ENCODE peak calls at places on chromosomes 16 and 17, in ten cellular contexts. G is M059J; A is activated CD4-positive, alpha-beta T cell treated with anti-CD3 and anti-CD28 coated beads, Interleukin-2, amount 50 U/mL, for 1 hour; R is cardiac fibroblast; Z is NCI-H774; U is AML-193; B is pulmonary artery endothelial cell; C is stimulated activated CD8-positive, alpha-beta memory T cell treated with anti-CD3 and anti-CD28 coated beads, Interleukin-2, amount 100 ng/mL, for 48 hours; N is HT1080; M is NCI-H1417. J is an unnamed sample.

GRCh38 chr16:25051446-25052160 is 36.4 kb upstream of the ARHGAP17 start:
- DNase-seq in G (peak), A (no peak), R (peak), Z (no peak), U (no peak), B (no peak), C (no peak), N (peak), M (no peak), J (peak)

GRCh38 chr16:8848231-8848938 is 20.4 kb downstream of the CARHSP1 start:
- DNase-seq in G (no peak), A (no peak), R (no peak), Z (no peak), U (no peak), B (no peak), C (no peak), N (no peak), M (no peak), J (no peak)

GRCh38 chr17:75970011-75970523 is 8.9 kb downstream of the ACOX1 start:
- DNase-seq in G (no peak), A (no peak), R (peak), Z (no peak), U (peak), B (peak), C (no peak), N (peak), M (no peak), J (no peak)

GRCh38 chr16:56807011-56807675 is 57.9 kb upstream of the SLC12A3 start:
- DNase-seq in G (peak), A (no peak), R (peak), Z (no peak), U (no peak), B (peak), C (no peak), N (peak), M (no peak), J (peak)

GRCh38 chr17:53316073-53316472 is 506.7 kb upstream of the KIF2B start:
- DNase-seq in G (no peak), A (no peak), R (no peak), Z (no peak), U (no peak), B (no peak), C (no peak), N (no peak), M (no peak), J (no peak)

GRCh38 chr16:80317132-80318098 is 223.4 kb upstream of the DYNLRB2 start:
- DNase-seq in G (peak), A (no peak), R (no peak), Z (no peak), U (no peak), B (no peak), C (no peak), N (peak), M (no peak), J (no peak)

GRCh38 chr16:81586421-81586820 is 141.8 kb downstream of the CMIP start:
- DNase-seq in G (no peak), A (no peak), R (no peak), Z (no peak), U (no peak), B (no peak), C (no peak), N (peak), M (no peak), J (no peak)

GRCh38 chr17:72454342-72454741 is 333.5 kb downstream of the SOX9 start:
- DNase-seq in G (no peak), A (no peak), R (no peak), Z (no peak), U (no peak), B (no peak), C (no peak), N (no peak), M (no peak), J (no peak)

GRCh38 chr16:24309222-24309905 is 53.2 kb downstream of the CACNG3 start:
- DNase-seq in G (peak), A (no peak), R (peak), Z (no peak), U (no peak), B (peak), C (peak), N (peak), M (no peak), J (no peak)

GRCh38 chr17:28574536-28574935 is 2.2 kb downstream of the ALDOC start:
- DNase-seq in G (no peak), A (peak), R (no peak), Z (no peak), U (no peak), B (no peak), C (no peak), N (no peak), M (no peak), J (no peak)

GRCh38 chr16:87072101-87072500 is 245.1 kb downstream of the C16orf95 start:
- DNase-seq in G (no peak), A (no peak), R (no peak), Z (no peak), U (no peak), B (no peak), C (no peak), N (no peak), M (no peak), J (no peak)

GRCh38 chr16:81987706-81988105 is 23.6 kb downstream of the SDR42E1 start:
- DNase-seq in G (peak), A (no peak), R (no peak), Z (no peak), U (no peak), B (no peak), C (no peak), N (peak), M (no peak), J (no peak)

GRCh38 chr16:51896013-51896412 is 650.9 kb downstream of the TOX3 start:
- DNase-seq in G (no peak), A (no peak), R (no peak), Z (no peak), U (no peak), B (no peak), C (no peak), N (no peak), M (no peak), J (no peak)

GRCh38 chr17:7042507-7043194 is 1.2 kb downstream of the SLC16A11 start:
- DNase-seq in G (no peak), A (peak), R (no peak), Z (no peak), U (no peak), B (no peak), C (no peak), N (no peak), M (no peak), J (no peak)

GRCh38 chr16:23182206-23182674 is 305 bp upstream of the SCNN1G start:
- DNase-seq in G (peak), A (peak), R (peak), Z (peak), U (no peak), B (peak), C (peak), N (peak), M (peak), J (peak)

GRCh38 chr16:31064882-31065461 is 9.1 kb downstream of the ZNF668 start:
- DNase-seq in G (peak), A (no peak), R (peak), Z (no peak), U (no peak), B (no peak), C (no peak), N (peak), M (no peak), J (peak)

GRCh38 chr17:40518401-40519088 is 17.1 kb upstream of the TNS4 start:
- DNase-seq in G (peak), A (no peak), R (peak), Z (no peak), U (no peak), B (no peak), C (no peak), N (peak), M (no peak), J (peak)

J was measured in NCI-H226.